ENCODE peak calls at places on chromosomes 13 and 19, in four cellular contexts. X is left ventricle myocardium inferior, F is foreskin fibroblast, V is GM23338. L is an unnamed sample.

GRCh38 chr13:48731957-48732569 is 78.3 kb downstream of the CYSLTR2 start:
- DNase-seq in X (peak; percentile 39), F (no peak), V (peak; percentile 82), L (peak; percentile 66)

GRCh38 chr13:97849305-97849704 is 104.2 kb upstream of the IPO5 start:
- DNase-seq in X (no peak), F (peak; percentile 7), V (peak; percentile 73), L (no peak)

GRCh38 chr19:38842439-38843174 is 7.2 kb downstream of the HNRNPL start:
- DNase-seq in X (no peak), F (no peak), V (no peak), L (peak; percentile 86)

GRCh38 chr19:4206818-4207484 is 22.4 kb upstream of the EBI3 start:
- DNase-seq in X (no peak), F (peak; percentile 32), V (peak; percentile 45), L (no peak)

GRCh38 chr19:41802770-41803169 is 6.4 kb downstream of the CEACAM3 start:
- DNase-seq in X (no peak), F (no peak), V (no peak), L (no peak)

GRCh38 chr13:50910483-50910805 is 853 bp downstream of the RNASEH2B start:
- DNase-seq in X (no peak), F (peak; percentile 28), V (peak; percentile 68), L (no peak)

GRCh38 chr13:73169971-73170370 is 111.2 kb downstream of the KLF5 start:
- DNase-seq in X (no peak), F (no peak), V (peak; percentile 49), L (no peak)

GRCh38 chr13:53200498-53201453 is 172.2 kb downstream of the OLFM4 start:
- DNase-seq in X (peak; percentile 23), F (no peak), V (peak; percentile 92), L (peak; percentile 13)

GRCh38 chr13:72150502-72150901 is 283.5 kb upstream of the DACH1 start:
- DNase-seq in X (no peak), F (no peak), V (peak; percentile 15), L (no peak)

GRCh38 chr13:44273216-44273615 is 100.4 kb upstream of the SERP2 start:
- DNase-seq in X (no peak), F (no peak), V (no peak), L (no peak)

GRCh38 chr19:58294743-58295374 is 10.3 kb upstream of the ERVK3-1 start:
- DNase-seq in X (no peak), F (no peak), V (no peak), L (no peak)

GRCh38 chr19:52961981-52962380 is 700 bp downstream of the ZNF816 start:
- DNase-seq in X (no peak), F (no peak), V (no peak), L (no peak)

GRCh38 chr13:21616880-21617279 is 12.9 kb upstream of the MICU2 start:
- DNase-seq in X (no peak), F (no peak), V (no peak), L (no peak)

GRCh38 chr13:65656740-65657329 is 1573.3 kb downstream of the PCDH9 start:
- DNase-seq in X (no peak), F (no peak), V (peak; percentile 11), L (no peak)
- TF ChIP-seq CTCF in X (peak; percentile 63), F (peak; percentile 45), V (peak; percentile 66), L (no peak)

DNA sequence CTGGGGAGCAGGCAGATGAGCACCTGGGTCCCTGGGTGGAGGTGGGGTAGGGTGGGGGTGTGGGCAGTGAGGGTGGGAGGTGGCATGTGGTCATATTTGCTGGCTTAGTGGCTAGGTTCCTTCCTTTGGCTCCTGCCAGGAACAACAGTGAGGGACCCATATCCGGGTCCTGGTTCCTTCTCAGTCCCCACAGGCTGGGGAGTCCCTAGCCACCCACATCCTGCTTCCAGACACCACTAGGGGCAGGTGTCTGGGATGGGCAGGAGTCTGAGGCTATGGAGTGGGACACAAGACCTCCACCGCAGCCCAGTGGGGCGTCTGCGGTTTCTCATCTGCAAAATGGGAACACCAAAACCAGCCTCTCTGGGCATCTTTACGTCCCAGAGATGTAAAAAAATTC is 828 bp upstream of the FCGBP start:
- DNase-seq in X (no peak), F (no peak), V (no peak), L (no peak)
- TF ChIP-seq CTCF in X (no peak), F (no peak), V (no peak), L (no peak)

GRCh38 chr13:94988654-94989053 is 276.3 kb upstream of the SOX21 start:
- DNase-seq in X (no peak), F (no peak), V (peak; percentile 55), L (no peak)
- TF ChIP-seq CTCF in X (no peak), F (no peak), V (peak; percentile 40), L (no peak)

DNA sequence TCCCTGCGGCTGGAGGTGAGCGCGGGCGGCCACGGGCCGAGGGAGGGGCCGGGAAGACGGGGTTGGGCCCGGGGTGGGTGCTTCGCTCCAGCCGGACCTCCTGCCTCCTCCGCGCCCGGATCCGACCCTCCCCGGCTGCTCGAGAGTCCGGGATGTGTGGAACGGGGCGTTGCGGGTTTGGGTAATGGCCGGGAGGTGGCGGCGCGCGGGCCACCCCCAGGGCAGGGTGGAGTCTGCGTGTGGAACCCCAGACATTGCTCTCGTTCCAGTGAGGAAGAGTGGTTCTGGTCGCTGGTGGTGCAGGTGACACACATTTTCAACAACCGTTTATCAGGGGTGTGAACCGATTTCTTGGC is 38.8 kb downstream of the ARHGEF7 start:
- DNase-seq in X (peak; percentile 49), F (peak; percentile 31), V (peak; percentile 66), L (no peak)
- TF ChIP-seq CTCF in X (peak; percentile 31), F (peak; percentile 24), V (no peak), L (no peak)

GRCh38 chr13:27339299-27339698 is 68.7 kb downstream of the RASL11A start:
- DNase-seq in X (no peak), F (peak; percentile 14), V (peak; percentile 89), L (peak; percentile 70)
- TF ChIP-seq CTCF in X (peak; percentile 58), F (peak; percentile 58), V (peak; percentile 68), L (peak; percentile 70)

GRCh38 chr19:19956431-19957075 is 55.8 kb downstream of the ZNF93 start:
- DNase-seq in X (no peak), F (no peak), V (peak; percentile 98), L (peak; percentile 33)
- TF ChIP-seq CTCF in X (no peak), F (no peak), V (no peak), L (no peak)

GRCh38 chr19:55305491-55305890 is 19.6 kb downstream of the TMEM150B start:
- DNase-seq in X (no peak), F (no peak), V (peak; percentile 88), L (peak; percentile 75)
- TF ChIP-seq CTCF in X (no peak), F (no peak), V (no peak), L (no peak)

GRCh38 chr19:7679017-7679720 is 1.5 kb upstream of the TRAPPC5 start:
- DNase-seq in X (no peak), F (no peak), V (no peak), L (peak; percentile 84)
- TF ChIP-seq CTCF in X (no peak), F (no peak), V (no peak), L (peak; percentile 12)

DNA sequence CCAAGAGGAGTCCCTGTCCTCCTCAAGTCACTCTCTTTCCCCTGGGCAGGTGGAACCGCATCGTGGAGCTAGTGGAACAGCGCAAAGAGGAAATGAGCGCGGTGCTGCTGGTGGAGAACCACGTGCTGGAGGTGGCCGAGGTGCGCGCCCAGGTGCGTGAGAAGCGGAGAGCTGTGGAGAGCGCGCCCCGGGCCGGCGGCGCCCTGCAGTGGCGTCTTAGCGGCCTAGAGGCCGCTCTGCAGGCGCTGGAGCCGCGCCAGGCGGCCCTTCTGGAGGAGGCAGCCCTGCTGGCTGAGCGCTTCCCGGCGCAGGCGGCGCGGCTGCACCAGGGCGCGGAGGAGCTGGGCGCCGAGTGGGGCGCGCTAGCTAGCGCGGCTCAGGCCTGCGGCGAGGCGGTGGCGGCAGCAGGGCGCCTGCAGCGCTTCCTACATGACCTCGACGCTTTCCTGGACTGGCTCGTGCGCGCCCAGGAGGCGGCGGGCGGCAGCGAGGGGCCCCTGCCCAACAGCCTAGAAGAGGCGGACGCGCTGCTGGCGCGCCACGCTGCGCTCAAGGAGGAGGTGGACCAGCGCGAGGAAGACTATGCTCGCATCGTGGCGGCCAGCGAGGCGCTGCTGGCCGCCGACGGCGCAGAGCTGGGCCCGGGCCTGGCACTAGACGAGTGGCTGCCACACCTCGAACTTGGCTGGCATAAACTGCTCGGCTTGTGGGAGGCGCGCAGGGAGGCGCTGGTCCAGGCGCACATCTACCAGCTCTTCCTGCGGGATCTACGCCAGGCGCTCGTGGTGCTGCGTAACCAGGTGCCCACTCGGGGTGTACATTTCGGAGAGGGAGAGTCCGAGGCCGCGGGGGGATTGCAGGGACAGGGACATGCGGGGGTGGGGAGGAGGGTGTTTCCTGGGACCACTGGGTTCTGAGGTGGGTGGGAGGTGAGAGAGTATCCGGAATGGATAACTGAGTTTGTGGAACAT is 52.8 kb downstream of the SPTBN4 start:
- DNase-seq in X (no peak), F (peak; percentile 18), V (peak; percentile 81), L (peak; percentile 18)
- TF ChIP-seq CTCF in X (no peak), F (no peak), V (no peak), L (no peak)